ENCODE peak calls at places on chromosomes 2 and 18, in six cellular contexts. E is NB4; J is AG20443; H is choroid plexus epithelial cell; G is fibroblast of lung; B is activated T-helper 1 cell treated with anti-CD3 and anti-CD28 coated beads, Interleukin-2, amount 50 U/mL, for 16 hours. A is an unnamed sample.

GRCh38 chr2:128504242-128505149 is 185.8 kb upstream of the HS6ST1 start:
- DNase-seq in G (no peak), J (no peak), H (no peak), B (no peak), E (peak), A (no peak)

GRCh38 chr2:164625378-164625971 is 4.2 kb upstream of the GRB14 start:
- DNase-seq in H (peak), J (peak), G (no peak), B (no peak), E (no peak), A (no peak)

GRCh38 chr2:96527990-96528679 is 8.4 kb upstream of the ARID5A start:
- DNase-seq in J (no peak), B (peak), H (peak), E (peak), G (peak), A (peak)

GRCh38 chr2:237879058-237879430 is 19.6 kb downstream of the RAMP1 start:
- DNase-seq in B (no peak), E (no peak), H (peak), G (peak), J (no peak), A (no peak)

GRCh38 chr18:59839241-59839640 is 60.6 kb upstream of the PMAIP1 start:
- DNase-seq in J (no peak), H (no peak), G (no peak), B (no peak), E (no peak), A (no peak)

GRCh38 chr2:168661404-168661869 is 141.0 kb upstream of the NOSTRIN start:
- DNase-seq in G (peak), H (peak), E (no peak), J (no peak), B (no peak), A (no peak)

GRCh38 chr18:10304853-10305252 is 149.6 kb upstream of the APCDD1 start:
- DNase-seq in G (peak), B (no peak), E (peak), H (peak), J (peak), A (no peak)

GRCh38 chr2:41151746-41152145 is 699.9 kb upstream of the SLC8A1 start:
- DNase-seq in E (no peak), J (no peak), B (no peak), G (no peak), H (peak), A (no peak)

GRCh38 chr2:216877085-216877484 is 17.2 kb upstream of the TNP1 start:
- DNase-seq in E (peak), B (no peak), J (no peak), H (peak), G (no peak), A (no peak)

GRCh38 chr2:6827516-6828298 is 38.0 kb downstream of the CMPK2 start:
- DNase-seq in H (peak), B (no peak), G (peak), E (peak), J (no peak), A (no peak)

GRCh38 chr18:23573948-23574431 is 12.3 kb downstream of the NPC1 start:
- DNase-seq in B (no peak), G (peak), E (no peak), H (peak), J (peak), A (peak)

GRCh38 chr18:70337139-70337972 is 48.5 kb downstream of the SOCS6 start:
- DNase-seq in E (peak), H (peak), B (no peak), G (peak), J (peak), A (no peak)

GRCh38 chr2:212237350-212238095 is 301.1 kb downstream of the ERBB4 start:
- DNase-seq in J (no peak), E (no peak), B (no peak), H (no peak), G (no peak), A (no peak)

GRCh38 chr2:69298862-69299261 is 88.2 kb downstream of the GFPT1 start:
- DNase-seq in J (peak), B (no peak), H (peak), G (peak), E (no peak), A (no peak)

GRCh38 chr2:200264631-200265030 is 41.9 kb upstream of the SPATS2L start:
- DNase-seq in H (no peak), J (no peak), E (no peak), B (no peak), G (no peak), A (no peak)

GRCh38 chr2:23776021-23776420 is 150.9 kb downstream of the ATAD2B start:
- DNase-seq in G (no peak), B (no peak), H (no peak), J (no peak), E (no peak), A (no peak)